ENCODE peak calls at places on chromosomes 12 and 14, in nine cellular contexts. One of them, this sample, is unnamed.

GRCh38 chr12:116150001-116150400 is 127.5 kb downstream of the MED13L start:
- DNase-seq in CD8-positive, alpha-beta T cell: no peak
- DNase-seq in GOT3: no peak
- DNase-seq in SK-N-DZ: no peak
- DNase-seq in HFF-Myc: no peak
- DNase-seq in neural crest cell: no peak
- DNase-seq in BJ: no peak
- DNase-seq in GM10248: no peak
- DNase-seq in A549: no peak
- DNase-seq in this sample: no peak

GRCh38 chr14:103628684-103629502 is at the start of gene KLC1:
- DNase-seq in BJ: no peak
- DNase-seq in A549: peak; percentile 76
- DNase-seq in SK-N-DZ: peak; percentile 32
- DNase-seq in CD8-positive, alpha-beta T cell: peak; percentile 85
- DNase-seq in GM10248: peak; percentile 91
- DNase-seq in GOT3: peak; percentile 7
- DNase-seq in neural crest cell: peak; percentile 81
- DNase-seq in HFF-Myc: no peak
- DNase-seq in this sample: peak; percentile 81

GRCh38 chr14:98808494-98809407 is 463.2 kb downstream of the BCL11B start:
- DNase-seq in neural crest cell: no peak
- DNase-seq in BJ: no peak
- DNase-seq in HFF-Myc: no peak
- DNase-seq in SK-N-DZ: no peak
- DNase-seq in A549: no peak
- DNase-seq in CD8-positive, alpha-beta T cell: no peak
- DNase-seq in GM10248: no peak
- DNase-seq in GOT3: no peak
- DNase-seq in this sample: no peak

GRCh38 chr14:95310635-95311380 is 8.9 kb downstream of the CLMN start:
- DNase-seq in BJ: no peak
- DNase-seq in CD8-positive, alpha-beta T cell: no peak
- DNase-seq in HFF-Myc: no peak
- DNase-seq in GM10248: no peak
- DNase-seq in neural crest cell: no peak
- DNase-seq in A549: no peak
- DNase-seq in GOT3: no peak
- DNase-seq in SK-N-DZ: no peak
- DNase-seq in this sample: no peak

GRCh38 chr12:13038491-13039161 is 5.6 kb upstream of the FAM234B start:
- DNase-seq in A549: no peak
- DNase-seq in GM10248: no peak
- DNase-seq in SK-N-DZ: no peak
- DNase-seq in neural crest cell: no peak
- DNase-seq in GOT3: no peak
- DNase-seq in HFF-Myc: no peak
- DNase-seq in CD8-positive, alpha-beta T cell: no peak
- DNase-seq in BJ: peak; percentile 61
- DNase-seq in this sample: no peak

GRCh38 chr14:92352158-92352985 is 29.4 kb downstream of the SLC24A4 start:
- DNase-seq in GOT3: no peak
- DNase-seq in SK-N-DZ: no peak
- DNase-seq in CD8-positive, alpha-beta T cell: no peak
- DNase-seq in HFF-Myc: no peak
- DNase-seq in GM10248: peak; percentile 48
- DNase-seq in neural crest cell: no peak
- DNase-seq in BJ: no peak
- DNase-seq in A549: peak; percentile 61
- DNase-seq in this sample: no peak

GRCh38 chr12:108939594-108939993 is 59.7 kb downstream of the DAO start:
- DNase-seq in SK-N-DZ: no peak
- DNase-seq in neural crest cell: no peak
- DNase-seq in CD8-positive, alpha-beta T cell: no peak
- DNase-seq in A549: peak; percentile 57
- DNase-seq in GM10248: no peak
- DNase-seq in BJ: no peak
- DNase-seq in GOT3: no peak
- DNase-seq in HFF-Myc: no peak
- DNase-seq in this sample: no peak

GRCh38 chr12:82650627-82651337 is 35.9 kb upstream of the TMTC2 start:
- DNase-seq in GOT3: no peak
- DNase-seq in CD8-positive, alpha-beta T cell: no peak
- DNase-seq in SK-N-DZ: no peak
- DNase-seq in GM10248: peak; percentile 26
- DNase-seq in HFF-Myc: peak; percentile 27
- DNase-seq in neural crest cell: no peak
- DNase-seq in BJ: no peak
- DNase-seq in A549: peak; percentile 96
- DNase-seq in this sample: no peak

GRCh38 chr12:25242981-25243764 is 7.6 kb downstream of the KRAS start:
- DNase-seq in HFF-Myc: no peak
- DNase-seq in SK-N-DZ: no peak
- DNase-seq in GOT3: no peak
- DNase-seq in BJ: no peak
- DNase-seq in GM10248: no peak
- DNase-seq in neural crest cell: no peak
- DNase-seq in A549: no peak
- DNase-seq in CD8-positive, alpha-beta T cell: no peak
- DNase-seq in this sample: no peak

GRCh38 chr14:75848337-75848736 is 133.5 kb downstream of the TGFB3 start:
- DNase-seq in CD8-positive, alpha-beta T cell: no peak
- DNase-seq in GOT3: no peak
- DNase-seq in GM10248: no peak
- DNase-seq in HFF-Myc: no peak
- DNase-seq in neural crest cell: no peak
- DNase-seq in A549: no peak
- DNase-seq in BJ: no peak
- DNase-seq in SK-N-DZ: no peak
- DNase-seq in this sample: no peak

GRCh38 chr12:78241472-78241871 is 410.8 kb downstream of the NAV3 start:
- DNase-seq in GM10248: no peak
- DNase-seq in BJ: no peak
- DNase-seq in SK-N-DZ: no peak
- DNase-seq in CD8-positive, alpha-beta T cell: no peak
- DNase-seq in GOT3: no peak
- DNase-seq in A549: no peak
- DNase-seq in neural crest cell: no peak
- DNase-seq in HFF-Myc: no peak
- DNase-seq in this sample: no peak

GRCh38 chr14:91153360-91153759 is 39.5 kb downstream of the DGLUCY start:
- DNase-seq in GM10248: no peak
- DNase-seq in neural crest cell: no peak
- DNase-seq in SK-N-DZ: no peak
- DNase-seq in A549: no peak
- DNase-seq in CD8-positive, alpha-beta T cell: no peak
- DNase-seq in HFF-Myc: no peak
- DNase-seq in GOT3: no peak
- DNase-seq in BJ: no peak
- DNase-seq in this sample: no peak

GRCh38 chr12:120639771-120640721 is at the start of gene CABP1:
- DNase-seq in HFF-Myc: no peak
- DNase-seq in neural crest cell: peak; percentile 54
- DNase-seq in GM10248: peak; percentile 87
- DNase-seq in CD8-positive, alpha-beta T cell: peak; percentile 67
- DNase-seq in GOT3: no peak
- DNase-seq in SK-N-DZ: peak; percentile 46
- DNase-seq in A549: no peak
- DNase-seq in BJ: no peak
- DNase-seq in this sample: peak; percentile 53

This sample was measured in T-helper 9 cell.